ENCODE peak calls at places on chromosomes 2 and 18, in eight cellular contexts. E is body of pancreas, N is suprapubic skin, Q is A549, W is sigmoid colon, P is Peyer's patch, T is breast epithelium, O is testis. L is an unnamed sample.
A peak's percentile ranks its signal among the peaks of the same experiment; 100 is the strongest.

GRCh38 chr2:545228-545627 is 132.0 kb downstream of the TMEM18 start:
- DNase-seq in P (no peak), O (no peak), N (no peak), Q (no peak), E (no peak), W (no peak), T (no peak), L (no peak)

GRCh38 chr2:128456281-128456680 is 137.6 kb upstream of the HS6ST1 start:
- DNase-seq in O (no peak), E (peak; percentile 2), N (no peak), P (no peak), Q (no peak), W (no peak), T (no peak), L (no peak)

GRCh38 chr2:71887196-71887595 is 260.5 kb downstream of the CYP26B1 start:
- DNase-seq in O (no peak), W (no peak), E (no peak), N (peak; percentile 15), Q (no peak), P (no peak), T (no peak), L (no peak)

GRCh38 chr2:227191367-227191766 is 26.9 kb downstream of the COL4A3 start:
- DNase-seq in E (no peak), T (no peak), Q (peak; percentile 12), W (no peak), P (no peak), N (no peak), O (no peak), L (no peak)

GRCh38 chr2:171297951-171298350 is 135.8 kb downstream of the METTL8 start:
- DNase-seq in T (no peak), E (no peak), O (no peak), Q (no peak), N (no peak), P (no peak), W (no peak), L (no peak)

GRCh38 chr2:29130295-29130694 is 15.1 kb downstream of the CLIP4 start:
- DNase-seq in N (no peak), W (no peak), E (peak; percentile 22), O (no peak), Q (peak; percentile 41), P (no peak), T (no peak), L (no peak)

GRCh38 chr2:147937744-147938349 is 82.7 kb downstream of the ORC4 start:
- DNase-seq in E (no peak), P (no peak), O (no peak), T (no peak), N (no peak), W (no peak), Q (no peak), L (no peak)

GRCh38 chr18:76504749-76505148 is 9.7 kb upstream of the ZNF516 start:
- DNase-seq in T (no peak), E (no peak), Q (no peak), W (no peak), O (no peak), N (no peak), P (no peak), L (no peak)

GRCh38 chr2:29518988-29519925 is 402.1 kb downstream of the ALK start:
- DNase-seq in O (no peak), N (no peak), W (no peak), E (peak; percentile 65), Q (no peak), P (no peak), T (no peak), L (no peak)

GRCh38 chr2:195009202-195009601 is 647.8 kb upstream of the SLC39A10 start:
- DNase-seq in O (no peak), P (no peak), N (no peak), E (no peak), W (no peak), Q (no peak), T (no peak), L (no peak)

GRCh38 chr2:214809751-214810564 is 475 bp upstream of the BARD1 start:
- DNase-seq in N (peak; percentile 99), Q (peak; percentile 83), W (peak; percentile 99), T (peak; percentile 98), P (peak; percentile 99), O (peak; percentile 99), E (peak; percentile 100), L (peak; percentile 100)

GRCh38 chr2:197870137-197870536 is 65.7 kb downstream of the PLCL1 start:
- DNase-seq in Q (no peak), T (no peak), O (no peak), N (no peak), E (no peak), W (no peak), P (no peak), L (no peak)
- H3K27ac ChIP-seq in Q (no peak overlapping the region), T (no peak overlapping the region), O (no peak overlapping the region), N (no peak overlapping the region), E (no peak overlapping the region), W (no peak overlapping the region), P (no peak overlapping the region), L (no peak overlapping the region)

DNA sequence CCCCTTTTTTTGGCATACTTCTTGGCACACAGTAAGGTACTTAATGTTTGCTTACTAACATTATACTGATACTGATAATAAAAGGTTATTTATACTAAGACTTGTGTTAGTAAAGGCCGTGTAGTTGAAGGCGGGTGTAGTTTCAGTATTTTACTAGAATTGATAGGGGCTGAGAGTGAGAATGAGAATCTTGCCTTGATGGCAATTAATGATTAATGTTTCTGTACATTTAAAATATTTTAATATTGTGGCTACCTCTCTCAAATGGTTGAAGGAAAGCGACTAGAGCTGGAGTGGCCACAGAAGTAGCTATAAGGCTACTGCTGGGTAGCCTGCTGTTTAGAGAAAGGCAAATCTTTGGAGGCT is 29.3 kb downstream of the PELI1 start:
- DNase-seq in T (no peak), P (no peak), E (no peak), O (no peak), W (no peak), Q (no peak), N (no peak), L (no peak)
- TF ChIP-seq POLR2A in T (no peak), P (no peak), E (no peak), O (no peak), W (no peak), Q (no peak), N (no peak), L (no peak)

GRCh38 chr2:136439277-136439676 is 321.3 kb upstream of the CXCR4 start:
- DNase-seq in O (no peak), T (no peak), Q (no peak), E (no peak), N (no peak), P (no peak), W (no peak), L (no peak)

GRCh38 chr2:136437461-136437860 is 319.5 kb upstream of the CXCR4 start:
- DNase-seq in N (no peak), W (no peak), T (no peak), E (no peak), P (no peak), O (no peak), Q (no peak), L (no peak)

GRCh38 chr2:136436921-136437320 is 319.0 kb upstream of the CXCR4 start:
- DNase-seq in N (no peak), W (no peak), E (no peak), O (no peak), Q (no peak), T (no peak), P (no peak), L (no peak)

GRCh38 chr2:136444323-136444722 is 321.0 kb upstream of the THSD7B start:
- DNase-seq in W (no peak), E (no peak), T (no peak), Q (no peak), O (no peak), N (no peak), P (no peak), L (no peak)

DNA sequence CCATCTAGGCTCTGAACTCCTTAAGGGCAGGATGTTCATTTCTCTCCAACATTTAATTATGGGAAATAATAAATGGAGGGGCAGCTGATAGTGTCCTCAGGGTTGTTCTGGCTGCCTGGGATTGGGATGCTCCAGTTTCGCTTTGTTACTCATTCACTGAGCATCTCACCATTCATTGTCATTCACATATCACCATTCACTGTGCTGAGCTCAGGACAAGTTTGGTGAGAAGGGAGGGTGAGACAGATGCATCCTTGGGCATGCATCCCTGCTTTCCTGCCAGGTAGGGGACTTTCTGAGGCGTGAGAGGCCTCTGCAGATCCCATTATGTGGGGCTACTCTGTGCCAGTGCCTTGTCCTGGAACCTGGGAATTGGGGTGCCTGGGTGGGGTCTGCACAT is 323.4 kb upstream of the THSD7B start:
- DNase-seq in E (no peak), O (no peak), P (no peak), W (no peak), Q (no peak), T (no peak), N (no peak), L (no peak)
- H3K27ac ChIP-seq in E (no peak overlapping the region), O (no peak overlapping the region), P (no peak overlapping the region), W (no peak overlapping the region), Q (no peak overlapping the region), T (no peak overlapping the region), N (no peak overlapping the region), L (no peak overlapping the region)

GRCh38 chr2:216508229-216508628 is 9.6 kb downstream of the RPL37A start:
- DNase-seq in O (no peak), N (no peak), Q (no peak), W (no peak), T (no peak), P (no peak), E (no peak), L (no peak)
- TF ChIP-seq POLR2A in O (no peak), N (no peak), Q (no peak), W (no peak), T (no peak), P (no peak), E (no peak), L (no peak)

GRCh38 chr18:35089382-35089781 is 48.2 kb downstream of the MAPRE2 start:
- DNase-seq in E (no peak), Q (no peak), P (no peak), W (no peak), T (no peak), O (no peak), N (no peak), L (no peak)
- H3K27ac ChIP-seq in E (no peak overlapping the region), Q (no peak overlapping the region), P (no peak overlapping the region), W (no peak overlapping the region), T (no peak overlapping the region), O (no peak overlapping the region), N (no peak overlapping the region), L (no peak overlapping the region)

L was measured in uterus.